ENCODE peak calls at places on chromosome 20, in eight cellular contexts. V is endodermal cell, R is HL-60, U is mesothelial cell of epicardium, B is neural crest cell, S is GM23338, N is sigmoid colon, M is GM12865. F is an unnamed sample.
A peak's percentile ranks its signal among the peaks of the same experiment; 100 is the strongest.

GRCh38 chr20:44384423-44385027 is 29.0 kb downstream of the HNF4A start:
- DNase-seq in N (peak; percentile 86), M (peak; percentile 76), B (peak; percentile 83), U (peak; percentile 56), S (peak; percentile 89), R (peak; percentile 21), V (peak; percentile 94), F (peak; percentile 83)

GRCh38 chr20:53918949-53919361 is 151.4 kb downstream of the BCAS1 start:
- DNase-seq in U (no peak), M (peak; percentile 75), R (no peak), S (peak; percentile 96), B (peak; percentile 43), N (no peak), V (peak; percentile 90), F (no peak)

GRCh38 chr20:44247131-44247571 is at the start of gene GDAP1L1:
- DNase-seq in N (no peak), U (no peak), R (no peak), B (peak; percentile 51), S (peak; percentile 89), V (peak; percentile 89), M (no peak), F (no peak)

GRCh38 chr20:62366370-62367135 is 559 bp downstream of the LAMA5 start:
- DNase-seq in U (no peak), M (no peak), R (no peak), B (no peak), V (peak; percentile 91), S (peak; percentile 91), N (peak; percentile 74), F (no peak)

GRCh38 chr20:24589381-24589780 is 120.0 kb downstream of the SYNDIG1 start:
- DNase-seq in R (no peak), U (no peak), S (no peak), V (no peak), N (no peak), B (no peak), M (no peak), F (no peak)

GRCh38 chr20:36070451-36070850 is 84.1 kb upstream of the EPB41L1 start:
- DNase-seq in R (no peak), B (peak; percentile 43), N (no peak), U (no peak), V (peak; percentile 61), M (no peak), S (peak; percentile 52), F (no peak)

GRCh38 chr20:41618807-41619294 is 674 bp upstream of the CHD6 start:
- DNase-seq in B (no peak), V (no peak), M (no peak), N (no peak), R (no peak), U (peak; percentile 25), S (peak; percentile 25), F (no peak)

GRCh38 chr20:1622450-1622849 is 2.6 kb upstream of the SIRPB1 start:
- DNase-seq in B (no peak), S (no peak), V (no peak), U (no peak), N (no peak), R (peak; percentile 56), M (peak; percentile 44), F (no peak)

GRCh38 chr20:41670631-41671030 is 52.5 kb upstream of the CHD6 start:
- DNase-seq in N (no peak), M (no peak), U (no peak), B (no peak), S (no peak), R (no peak), V (no peak), F (no peak)

GRCh38 chr20:43925786-43926185 is 11.1 kb downstream of the TOX2 start:
- DNase-seq in B (no peak), N (no peak), M (no peak), U (no peak), S (no peak), V (no peak), R (no peak), F (no peak)

GRCh38 chr20:38304845-38305447 is 990 bp downstream of the BPI start:
- DNase-seq in U (no peak), R (no peak), B (no peak), N (no peak), V (peak; percentile 89), M (peak; percentile 25), S (peak; percentile 78), F (no peak)

GRCh38 chr20:45432294-45432693 is 16.4 kb downstream of the PIGT start:
- DNase-seq in M (peak; percentile 82), U (no peak), B (no peak), V (no peak), R (peak; percentile 72), S (no peak), N (no peak), F (no peak)

GRCh38 chr20:18702736-18703135 is 110.8 kb upstream of the SCP2D1 start:
- DNase-seq in B (no peak), R (no peak), M (no peak), N (no peak), V (no peak), U (no peak), S (no peak), F (no peak)

GRCh38 chr20:25306991-25307903 is 59.4 kb downstream of the PYGB start:
- DNase-seq in V (no peak), U (no peak), N (peak; percentile 52), B (no peak), M (no peak), S (no peak), R (no peak), F (no peak)

GRCh38 chr20:42567409-42567808 is 622.3 kb downstream of the PTPRT start:
- DNase-seq in R (no peak), V (no peak), B (no peak), N (no peak), S (no peak), M (no peak), U (no peak), F (no peak)

GRCh38 chr20:10654630-10655029 is 19.2 kb downstream of the JAG1 start:
- DNase-seq in V (peak; percentile 84), B (no peak), N (no peak), R (no peak), M (peak; percentile 78), S (peak; percentile 85), U (no peak), F (no peak)

GRCh38 chr20:33370296-33370695 is 31.0 kb downstream of the CDK5RAP1 start:
- DNase-seq in R (no peak), B (no peak), N (no peak), M (no peak), S (no peak), V (no peak), U (no peak), F (no peak)

GRCh38 chr20:19823216-19823615 is 65.2 kb downstream of the RIN2 start:
- DNase-seq in R (no peak), U (no peak), S (no peak), M (no peak), B (no peak), N (no peak), V (no peak), F (no peak)

GRCh38 chr20:51554538-51555165 is 12.1 kb upstream of the NFATC2 start:
- DNase-seq in S (no peak), V (no peak), B (no peak), R (no peak), U (no peak), M (peak; percentile 50), N (no peak), F (no peak)

GRCh38 chr20:15487030-15487429 is 1086.2 kb downstream of the KIF16B start:
- DNase-seq in S (no peak), R (no peak), U (no peak), M (no peak), B (no peak), V (no peak), N (no peak), F (no peak)

GRCh38 chr20:15487682-15488081 is 1085.6 kb downstream of the KIF16B start:
- DNase-seq in S (no peak), R (no peak), V (peak; percentile 48), M (no peak), U (no peak), N (no peak), B (no peak), F (no peak)

GRCh38 chr20:15496501-15497039 is 1076.7 kb downstream of the KIF16B start:
- DNase-seq in M (no peak), U (no peak), V (no peak), S (peak; percentile 52), B (no peak), R (no peak), N (no peak), F (no peak)

GRCh38 chr20:15494841-15495240 is 1078.4 kb downstream of the KIF16B start:
- DNase-seq in U (no peak), V (no peak), R (no peak), N (no peak), B (no peak), S (no peak), M (no peak), F (no peak)

DNA sequence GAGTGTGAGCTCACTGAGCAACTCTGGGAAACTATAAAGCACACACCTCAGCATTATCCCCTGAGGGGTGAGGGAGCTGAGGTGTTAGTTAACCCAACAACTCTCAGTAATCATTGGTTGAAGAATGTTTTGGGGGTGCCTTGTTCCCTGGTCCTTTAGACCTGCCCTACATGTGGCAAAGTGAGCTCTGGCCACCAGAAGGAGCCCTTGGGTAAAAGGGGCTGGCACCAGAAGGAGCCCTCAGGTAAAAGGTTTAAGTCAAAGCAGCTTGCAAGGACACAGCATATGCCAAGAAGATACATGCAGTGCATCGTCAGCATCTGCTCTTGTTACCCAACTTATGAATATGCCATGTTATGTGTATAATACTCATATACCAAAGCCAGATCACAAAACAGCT is 1081.7 kb downstream of the KIF16B start:
- DNase-seq in R (no peak), B (no peak), S (peak; percentile 71), V (peak; percentile 83), N (no peak), U (no peak), M (peak; percentile 43), F (no peak)
- TF ChIP-seq CTCF in R (no peak), B (peak; percentile 50), S (peak; percentile 72), V (peak; percentile 85), N (no peak), U (no peak), M (peak; percentile 27), F (peak; percentile 38)

DNA sequence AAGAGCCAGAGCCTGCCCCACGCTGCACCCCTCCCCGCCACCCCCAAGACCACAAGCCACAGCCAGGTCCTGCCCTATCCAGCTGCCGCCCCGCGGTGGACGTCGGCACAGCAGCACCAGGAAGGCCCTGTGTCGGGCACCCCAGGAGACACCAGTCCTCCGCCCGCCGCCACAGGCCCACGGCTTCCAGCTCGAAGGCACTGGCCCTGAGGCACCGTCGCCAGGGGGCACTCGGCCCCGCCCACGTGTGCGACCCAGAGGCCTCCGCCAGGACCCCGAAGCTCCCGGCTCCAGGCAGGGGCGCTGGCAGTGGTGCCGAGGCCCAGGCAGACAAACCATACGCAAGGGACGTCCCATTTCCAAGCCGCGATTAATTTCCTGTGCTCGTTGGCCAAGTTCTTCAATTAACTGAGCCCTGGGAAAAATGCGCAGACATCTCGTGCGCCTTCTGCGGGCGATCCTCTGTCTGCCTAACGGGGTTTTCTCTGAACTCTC is 19.4 kb downstream of the KCNQ2 start:
- DNase-seq in S (peak; percentile 48), B (no peak), U (no peak), N (no peak), R (no peak), M (peak; percentile 9), V (peak; percentile 82), F (no peak)
- TF ChIP-seq CTCF in S (no peak), B (no peak), U (no peak), N (no peak), R (no peak), M (peak; percentile 11), V (no peak), F (no peak)

GRCh38 chr20:58087567-58087858 is 140.9 kb downstream of the ANKRD60 start:
- DNase-seq in S (no peak), R (no peak), N (no peak), V (no peak), U (no peak), B (no peak), M (no peak), F (no peak)
- TF ChIP-seq CTCF in S (no peak), R (no peak), N (no peak), V (peak; percentile 15), U (peak; percentile 16), B (no peak), M (no peak), F (peak; percentile 44)

GRCh38 chr20:17659801-17660200 is 22.2 kb downstream of the RRBP1 start:
- DNase-seq in R (no peak), N (peak; percentile 30), V (no peak), S (peak; percentile 28), B (no peak), M (no peak), U (no peak), F (no peak)
- TF ChIP-seq CTCF in R (no peak), N (no peak), V (peak; percentile 48), S (peak; percentile 31), B (peak; percentile 32), M (no peak), U (no peak), F (peak; percentile 45)